ENCODE peak calls at places on chromosomes 3 and 15, in ten cellular contexts. D, X, A, L, Z, P, R, S, O and E are unnamed samples.

GRCh38 chr3:104673981-104674380 is 692.7 kb upstream of the ALCAM start:
- DNase-seq in D (no peak), X (no peak), A (no peak), L (no peak), Z (peak; percentile 5), P (no peak), R (no peak), S (no peak), O (no peak), E (no peak)

GRCh38 chr15:67790610-67791319 is 34.5 kb upstream of the SKOR1 start:
- DNase-seq in D (no peak), X (no peak), A (no peak), L (peak; percentile 2), Z (no peak), P (no peak), R (no peak), S (no peak), O (no peak), E (no peak)

GRCh38 chr3:138079901-138080300 is 35.5 kb downstream of the DZIP1L start:
- DNase-seq in D (no peak), X (no peak), A (no peak), L (peak; percentile 16), Z (peak; percentile 22), P (no peak), R (no peak), S (no peak), O (no peak), E (no peak)

GRCh38 chr15:41983221-41983620 is 10.9 kb upstream of the EHD4 start:
- DNase-seq in D (no peak), X (no peak), A (no peak), L (no peak), Z (no peak), P (peak; percentile 47), R (no peak), S (no peak), O (no peak), E (no peak)

GRCh38 chr3:23915537-23916108 is 1.2 kb downstream of the NKIRAS1 start:
- DNase-seq in D (peak; percentile 52), X (no peak), A (no peak), L (no peak), Z (peak; percentile 76), P (no peak), R (no peak), S (no peak), O (no peak), E (no peak)

GRCh38 chr15:64847876-64848716 is 6.4 kb downstream of the PLEKHO2 start:
- DNase-seq in D (no peak), X (peak; percentile 30), A (no peak), L (no peak), Z (no peak), P (no peak), R (no peak), S (no peak), O (no peak), E (no peak)

GRCh38 chr15:41647269-41647668 is 12.9 kb upstream of the MGA start:
- DNase-seq in D (no peak), X (no peak), A (no peak), L (no peak), Z (no peak), P (no peak), R (no peak), S (no peak), O (no peak), E (no peak)

GRCh38 chr3:37833790-37834189 is 27.9 kb upstream of the CTDSPL start:
- DNase-seq in D (no peak), X (no peak), A (no peak), L (no peak), Z (no peak), P (no peak), R (no peak), S (no peak), O (no peak), E (no peak)

GRCh38 chr3:6803652-6804051 is 57.3 kb upstream of the GRM7 start:
- DNase-seq in D (no peak), X (no peak), A (no peak), L (no peak), Z (no peak), P (no peak), R (no peak), S (no peak), O (no peak), E (no peak)

GRCh38 chr15:87326274-87326673 is 930.3 kb downstream of the NTRK3 start:
- DNase-seq in D (no peak), X (no peak), A (no peak), L (peak; percentile 4), Z (peak; percentile 23), P (no peak), R (no peak), S (no peak), O (no peak), E (no peak)

GRCh38 chr3:66567066-66567465 is 66.2 kb upstream of the LRIG1 start:
- DNase-seq in D (no peak), X (no peak), A (no peak), L (no peak), Z (peak; percentile 85), P (no peak), R (no peak), S (no peak), O (no peak), E (no peak)

GRCh38 chr15:64596701-64597468 is 136.5 kb downstream of the ZNF609 start:
- DNase-seq in D (peak; percentile 47), X (no peak), A (no peak), L (no peak), Z (peak; percentile 49), P (no peak), R (peak; percentile 60), S (no peak), O (no peak), E (peak; percentile 62)

GRCh38 chr15:89760303-89761008 is 9.4 kb upstream of the MESP1 start:
- DNase-seq in D (peak; percentile 90), X (peak; percentile 82), A (peak; percentile 76), L (peak; percentile 68), Z (peak; percentile 62), P (peak; percentile 85), R (peak; percentile 51), S (peak; percentile 74), O (peak; percentile 90), E (peak; percentile 85)

GRCh38 chr3:5218815-5219214 is 31.3 kb downstream of the EDEM1 start:
- DNase-seq in D (no peak), X (no peak), A (no peak), L (no peak), Z (no peak), P (no peak), R (no peak), S (no peak), O (no peak), E (no peak)

GRCh38 chr3:42226470-42227425 is 39.2 kb downstream of the CCK start:
- DNase-seq in D (peak; percentile 48), X (no peak), A (no peak), L (no peak), Z (no peak), P (no peak), R (no peak), S (no peak), O (no peak), E (no peak)

GRCh38 chr15:88018865-88019626 is 237.5 kb downstream of the NTRK3 start:
- DNase-seq in D (no peak), X (no peak), A (no peak), L (peak; percentile 59), Z (peak; percentile 9), P (no peak), R (no peak), S (no peak), O (no peak), E (no peak)

GRCh38 chr3:172522871-172523818 is at the start of gene TNFSF10:
- DNase-seq in D (peak; percentile 48), X (peak; percentile 80), A (peak; percentile 45), L (peak; percentile 71), Z (no peak), P (peak; percentile 76), R (peak; percentile 76), S (peak; percentile 33), O (peak; percentile 87), E (no peak)

GRCh38 chr3:97037294-97037943 is 223.0 kb downstream of the EPHA6 start:
- DNase-seq in D (no peak), X (no peak), A (no peak), L (no peak), Z (no peak), P (no peak), R (no peak), S (no peak), O (no peak), E (no peak)
- H3K4me3 ChIP-seq in D (no peak overlapping the region), X (no peak overlapping the region), A (no peak overlapping the region), L (no peak overlapping the region), Z (no peak overlapping the region), P (no peak overlapping the region), R (no peak overlapping the region), S (no peak overlapping the region), O (no peak overlapping the region), E (no peak overlapping the region)

DNA sequence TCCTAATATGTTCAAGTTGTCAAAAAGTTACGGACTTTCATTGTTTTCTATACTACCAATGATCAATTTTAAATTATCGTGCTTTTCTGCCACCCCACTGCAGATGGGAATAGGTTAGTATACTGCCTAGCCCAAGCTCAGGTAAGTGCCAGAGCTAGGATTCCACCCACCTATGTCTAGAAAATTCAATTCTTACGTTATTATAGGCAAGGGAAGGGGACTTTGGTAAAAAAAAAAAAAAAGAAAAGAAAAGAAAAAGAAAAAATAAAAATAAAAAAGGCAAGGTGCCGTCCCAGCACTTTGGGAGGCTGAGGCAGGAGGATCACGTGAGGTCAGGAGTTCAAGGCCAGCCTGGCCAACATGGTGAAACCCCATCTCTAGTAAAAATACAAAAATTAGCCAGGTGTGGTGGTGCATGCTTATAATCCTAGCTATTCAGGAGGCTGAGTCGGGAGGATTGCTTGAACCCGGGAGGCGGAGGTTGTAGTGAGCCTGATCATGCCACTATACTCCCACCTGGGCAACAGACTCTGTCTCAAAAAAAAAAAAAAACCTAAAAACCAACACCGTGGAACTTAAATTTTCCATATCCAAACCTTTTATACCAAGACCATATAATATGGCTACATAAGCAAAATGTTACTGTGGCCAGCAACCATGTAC is 1.3 kb downstream of the RPL22L1 start:
- DNase-seq in D (peak; percentile 39), X (no peak), A (no peak), L (no peak), Z (no peak), P (no peak), R (no peak), S (no peak), O (no peak), E (no peak)
- H3K4me3 ChIP-seq in D (peak overlapping the region; percentile 66), X (no peak overlapping the region), A (peak overlapping the region; percentile 66), L (peak overlapping the region; percentile 75), Z (peak overlapping the region; percentile 93), P (peak overlapping the region; percentile 70), R (peak overlapping the region; percentile 76), S (peak overlapping the region; percentile 84), O (no peak overlapping the region), E (peak overlapping the region; percentile 94)

GRCh38 chr3:39090922-39091321 is 16.5 kb downstream of the GORASP1 start:
- DNase-seq in D (no peak), X (no peak), A (no peak), L (peak; percentile 37), Z (peak; percentile 13), P (no peak), R (no peak), S (no peak), O (no peak), E (no peak)
- H3K4me3 ChIP-seq in D (no peak overlapping the region), X (no peak overlapping the region), A (no peak overlapping the region), L (no peak overlapping the region), Z (no peak overlapping the region), P (no peak overlapping the region), R (no peak overlapping the region), S (no peak overlapping the region), O (no peak overlapping the region), E (no peak overlapping the region)

DNA sequence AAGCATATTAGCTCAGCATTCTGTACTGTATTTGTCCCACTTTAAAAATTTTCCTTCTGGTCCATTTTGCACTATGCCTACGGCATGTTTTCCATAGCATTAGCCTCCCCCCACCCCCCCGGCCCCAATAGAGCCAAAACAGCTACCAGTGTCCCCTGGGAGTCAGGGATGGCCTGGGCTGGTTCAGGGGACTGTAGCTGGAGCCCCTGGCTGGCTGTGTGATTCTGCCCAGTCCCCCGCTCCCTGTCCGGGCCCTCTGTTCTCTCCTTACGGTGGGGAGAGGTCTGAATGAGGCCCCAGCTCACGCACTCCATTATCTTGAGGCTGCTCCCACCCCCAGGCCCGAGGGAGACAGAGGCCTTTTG is 70.1 kb downstream of the KLF15 start:
- DNase-seq in D (no peak), X (no peak), A (no peak), L (no peak), Z (no peak), P (no peak), R (no peak), S (no peak), O (no peak), E (peak; percentile 72)
- H3K4me3 ChIP-seq in D (no peak overlapping the region), X (no peak overlapping the region), A (peak overlapping the region; percentile 33), L (peak overlapping the region; percentile 1), Z (peak overlapping the region; percentile 41), P (peak overlapping the region; percentile 51), R (no peak overlapping the region), S (peak overlapping the region; percentile 64), O (no peak overlapping the region), E (peak overlapping the region; percentile 58)